ENCODE peak calls at places on chromosomes 11 and 22, in seven cellular contexts. One of them, this sample, is unnamed.

GRCh38 chr22:35517769-35518530 is 22.7 kb upstream of the RASD2 start:
- DNase-seq in cardiac fibroblast: peak; percentile 29
- DNase-seq in pancreas: no peak
- DNase-seq in GM06990: no peak
- DNase-seq in H1: no peak
- DNase-seq in A549: peak; percentile 25
- DNase-seq in kidney: no peak
- DNase-seq in this sample: no peak

GRCh38 chr22:26259510-26259909 is 90.2 kb downstream of the SEZ6L start:
- DNase-seq in cardiac fibroblast: peak; percentile 5
- DNase-seq in pancreas: no peak
- DNase-seq in GM06990: no peak
- DNase-seq in H1: peak; percentile 44
- DNase-seq in A549: peak; percentile 11
- DNase-seq in kidney: no peak
- DNase-seq in this sample: peak; percentile 6

GRCh38 chr22:40215266-40215665 is 37.5 kb downstream of the TNRC6B start:
- DNase-seq in cardiac fibroblast: peak; percentile 15
- DNase-seq in pancreas: no peak
- DNase-seq in GM06990: no peak
- DNase-seq in H1: no peak
- DNase-seq in A549: no peak
- DNase-seq in kidney: no peak
- DNase-seq in this sample: peak; percentile 18

GRCh38 chr11:62137276-62137861 is 13.6 kb downstream of the INCENP start:
- DNase-seq in cardiac fibroblast: no peak
- DNase-seq in pancreas: no peak
- DNase-seq in GM06990: no peak
- DNase-seq in H1: no peak
- DNase-seq in A549: no peak
- DNase-seq in kidney: no peak
- DNase-seq in this sample: no peak

GRCh38 chr11:8679006-8679405 is 3.5 kb downstream of the TRIM66 start:
- DNase-seq in cardiac fibroblast: no peak
- DNase-seq in pancreas: no peak
- DNase-seq in GM06990: no peak
- DNase-seq in H1: no peak
- DNase-seq in A549: no peak
- DNase-seq in kidney: no peak
- DNase-seq in this sample: no peak

GRCh38 chr11:62418136-62418535 is 697 bp upstream of the SCGB1A1 start:
- DNase-seq in cardiac fibroblast: no peak
- DNase-seq in pancreas: no peak
- DNase-seq in GM06990: no peak
- DNase-seq in H1: no peak
- DNase-seq in A549: no peak
- DNase-seq in kidney: no peak
- DNase-seq in this sample: no peak

GRCh38 chr22:24442352-24442744 is 14.9 kb downstream of the ADORA2A start:
- DNase-seq in cardiac fibroblast: no peak
- DNase-seq in pancreas: no peak
- DNase-seq in GM06990: no peak
- DNase-seq in H1: no peak
- DNase-seq in A549: no peak
- DNase-seq in kidney: peak; percentile 38
- DNase-seq in this sample: no peak

GRCh38 chr11:47863893-47864430 is 15.8 kb upstream of the NUP160 start:
- DNase-seq in cardiac fibroblast: no peak
- DNase-seq in pancreas: no peak
- DNase-seq in GM06990: no peak
- DNase-seq in H1: no peak
- DNase-seq in A549: no peak
- DNase-seq in kidney: no peak
- DNase-seq in this sample: no peak

GRCh38 chr22:50708996-50709395 is 29.0 kb upstream of the ACR start:
- DNase-seq in cardiac fibroblast: no peak
- DNase-seq in pancreas: peak; percentile 1
- DNase-seq in GM06990: no peak
- DNase-seq in H1: no peak
- DNase-seq in A549: no peak
- DNase-seq in kidney: peak; percentile 13
- DNase-seq in this sample: no peak

GRCh38 chr11:6864436-6864835 is 1.6 kb downstream of the OR10A2 start:
- DNase-seq in cardiac fibroblast: peak; percentile 2
- DNase-seq in pancreas: no peak
- DNase-seq in GM06990: no peak
- DNase-seq in H1: no peak
- DNase-seq in A549: no peak
- DNase-seq in kidney: no peak
- DNase-seq in this sample: peak; percentile 29

DNA sequence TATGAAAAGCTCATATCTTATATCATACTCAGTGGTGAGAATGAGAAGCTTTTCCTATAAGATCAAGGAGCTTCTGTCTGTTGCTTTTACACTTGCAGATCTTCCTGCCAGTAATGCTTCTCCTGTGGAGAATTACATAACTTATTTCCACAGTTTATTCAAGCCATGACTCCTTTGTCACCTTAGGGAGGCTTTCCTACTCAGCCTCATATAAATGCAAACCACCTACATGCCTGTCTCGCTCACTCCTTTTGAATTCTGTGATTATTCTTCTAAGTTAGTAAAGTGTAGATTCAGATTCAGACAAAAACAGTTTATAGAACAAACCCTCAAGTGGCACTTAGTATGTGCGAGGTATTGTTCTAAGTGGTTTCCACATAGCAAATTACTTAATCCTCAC is 716.1 kb upstream of the ANO3 start:
- DNase-seq in cardiac fibroblast: no peak
- DNase-seq in pancreas: no peak
- DNase-seq in GM06990: no peak
- DNase-seq in H1: no peak
- DNase-seq in A549: no peak
- DNase-seq in kidney: no peak
- DNase-seq in this sample: no peak
- TF ChIP-seq CTCF in cardiac fibroblast: no peak
- TF ChIP-seq CTCF in pancreas: no peak
- TF ChIP-seq CTCF in GM06990: no peak
- TF ChIP-seq CTCF in H1: no peak
- TF ChIP-seq CTCF in A549: no peak
- TF ChIP-seq CTCF in kidney: no peak
- TF ChIP-seq CTCF in this sample: no peak

DNA sequence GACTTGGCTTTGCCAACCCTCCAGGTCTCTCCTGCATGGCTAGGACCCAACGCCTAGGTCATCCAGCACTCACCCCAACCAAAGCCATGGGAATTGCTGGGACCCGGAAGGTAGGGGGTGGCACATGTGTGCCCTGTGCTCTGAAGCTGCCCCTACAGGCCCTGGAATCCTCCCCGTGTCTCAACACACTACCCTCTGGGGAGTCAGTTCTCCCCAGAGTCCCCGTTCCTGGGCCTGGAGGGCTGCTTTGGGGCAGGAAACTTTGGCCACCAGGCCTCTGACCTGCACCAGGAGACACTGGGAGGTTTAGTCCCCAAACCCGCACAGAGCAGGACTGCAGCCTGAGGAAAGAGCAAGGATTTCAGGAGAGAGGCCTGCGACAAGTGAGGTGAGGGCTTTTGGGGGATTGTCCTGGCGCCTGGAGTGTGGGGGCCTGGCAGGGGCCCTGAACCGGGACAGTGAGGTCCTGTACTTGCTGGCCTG is 495 bp upstream of the IFITM1 start:
- DNase-seq in cardiac fibroblast: peak; percentile 51
- DNase-seq in pancreas: peak; percentile 15
- DNase-seq in GM06990: peak; percentile 66
- DNase-seq in H1: no peak
- DNase-seq in A549: no peak
- DNase-seq in kidney: peak; percentile 75
- DNase-seq in this sample: peak; percentile 28
- H3K4me3 ChIP-seq in cardiac fibroblast: no peak overlapping the region
- H3K4me3 ChIP-seq in pancreas: no peak overlapping the region
- H3K4me3 ChIP-seq in GM06990: peak overlapping the region; percentile 77
- H3K4me3 ChIP-seq in H1: no peak overlapping the region
- H3K4me3 ChIP-seq in A549: no peak overlapping the region
- H3K4me3 ChIP-seq in kidney: peak overlapping the region; percentile 82
- H3K4me3 ChIP-seq in this sample: no peak overlapping the region

DNA sequence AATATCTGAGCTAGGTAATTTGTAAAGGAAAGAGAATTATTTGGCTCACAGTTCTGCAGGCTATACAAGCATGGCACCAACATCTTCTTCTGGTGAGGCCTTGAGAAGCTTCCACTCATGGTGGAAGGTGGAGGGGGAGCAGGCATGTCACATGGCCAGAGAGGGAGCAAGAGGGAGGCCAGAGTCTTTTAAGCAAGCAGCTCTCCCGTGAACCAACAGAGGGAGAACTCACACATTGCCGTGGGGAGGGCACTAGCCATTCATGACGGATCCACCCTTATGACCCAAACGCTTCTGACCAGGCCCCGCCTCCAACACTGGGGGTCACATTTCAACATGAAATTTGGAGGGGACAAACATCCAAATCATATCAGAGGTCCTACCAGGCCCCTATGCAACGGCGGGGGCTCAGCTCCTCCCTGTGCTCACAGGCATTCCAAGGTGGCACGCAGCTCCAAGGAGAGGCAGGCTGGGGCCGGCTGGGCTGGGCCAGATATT is 4.6 kb downstream of the C11orf96 start:
- DNase-seq in cardiac fibroblast: peak; percentile 58
- DNase-seq in pancreas: no peak
- DNase-seq in GM06990: no peak
- DNase-seq in H1: no peak
- DNase-seq in A549: peak; percentile 55
- DNase-seq in kidney: peak; percentile 71
- DNase-seq in this sample: no peak
- TF ChIP-seq CTCF in cardiac fibroblast: peak; percentile 63
- TF ChIP-seq CTCF in pancreas: no peak
- TF ChIP-seq CTCF in GM06990: peak; percentile 17
- TF ChIP-seq CTCF in H1: peak; percentile 66
- TF ChIP-seq CTCF in A549: no peak
- TF ChIP-seq CTCF in kidney: no peak
- TF ChIP-seq CTCF in this sample: peak; percentile 44

GRCh38 chr11:120510406-120511115 is 987 bp upstream of the GRIK4 start:
- DNase-seq in cardiac fibroblast: no peak
- DNase-seq in pancreas: no peak
- DNase-seq in GM06990: no peak
- DNase-seq in H1: no peak
- DNase-seq in A549: no peak
- DNase-seq in kidney: no peak
- DNase-seq in this sample: no peak
- H3K4me3 ChIP-seq in cardiac fibroblast: no peak overlapping the region
- H3K4me3 ChIP-seq in pancreas: no peak overlapping the region
- H3K4me3 ChIP-seq in GM06990: no peak overlapping the region
- H3K4me3 ChIP-seq in H1: no peak overlapping the region
- H3K4me3 ChIP-seq in A549: no peak overlapping the region
- H3K4me3 ChIP-seq in kidney: no peak overlapping the region
- H3K4me3 ChIP-seq in this sample: no peak overlapping the region

DNA sequence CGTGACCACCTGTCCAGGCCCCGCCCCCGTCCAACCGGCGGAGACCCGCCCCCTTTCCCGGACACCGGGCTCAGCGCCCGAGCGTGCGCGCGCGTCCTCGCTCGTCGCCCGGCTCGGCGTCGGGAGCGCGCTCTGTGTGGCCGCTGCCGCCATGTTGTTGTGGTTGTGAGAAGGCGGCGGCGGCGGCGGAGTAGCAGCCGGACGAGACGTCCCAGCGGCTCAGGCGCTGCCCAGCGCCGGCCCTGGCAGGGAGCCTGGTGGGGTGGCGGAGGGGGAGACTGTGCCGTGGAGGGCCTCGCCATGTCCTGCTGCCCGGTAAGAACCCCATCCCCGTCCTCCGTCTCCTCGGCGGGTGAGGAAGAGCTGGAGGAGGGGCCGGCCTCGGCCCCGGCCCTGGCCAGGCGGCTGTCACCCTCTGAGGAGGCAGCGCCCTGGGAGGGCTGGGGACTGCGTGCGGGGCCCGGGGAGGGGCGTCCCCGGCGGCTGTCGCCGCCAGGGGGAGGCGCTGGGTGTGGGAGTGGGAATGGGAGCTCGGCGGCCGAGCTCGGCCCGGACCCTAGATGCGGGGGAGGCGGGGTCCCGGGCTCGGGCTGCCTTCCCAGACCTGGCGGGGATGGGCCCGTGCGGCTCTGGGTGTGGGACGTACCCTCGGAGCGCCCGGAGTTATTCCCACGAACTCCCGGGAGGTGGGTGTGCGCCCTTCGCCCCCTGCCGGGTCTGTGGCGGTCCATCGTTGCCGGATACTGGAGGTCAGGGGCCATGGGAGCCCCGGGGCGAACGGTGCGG is at the start of gene MTMR3:
- DNase-seq in cardiac fibroblast: peak; percentile 92
- DNase-seq in pancreas: peak; percentile 97
- DNase-seq in GM06990: peak; percentile 90
- DNase-seq in H1: peak; percentile 64
- DNase-seq in A549: peak; percentile 89
- DNase-seq in kidney: peak; percentile 98
- DNase-seq in this sample: peak; percentile 89
- TF ChIP-seq CTCF in cardiac fibroblast: peak; percentile 6
- TF ChIP-seq CTCF in pancreas: no peak
- TF ChIP-seq CTCF in GM06990: peak; percentile 5
- TF ChIP-seq CTCF in H1: no peak
- TF ChIP-seq CTCF in A549: no peak
- TF ChIP-seq CTCF in kidney: peak; percentile 8
- TF ChIP-seq CTCF in this sample: peak; percentile 39

GRCh38 chr22:38249301-38249700 is 23.5 kb downstream of the TMEM184B start:
- DNase-seq in cardiac fibroblast: no peak
- DNase-seq in pancreas: no peak
- DNase-seq in GM06990: no peak
- DNase-seq in H1: no peak
- DNase-seq in A549: no peak
- DNase-seq in kidney: no peak
- DNase-seq in this sample: no peak

GRCh38 chr22:38248280-38248679 is 24.5 kb downstream of the TMEM184B start:
- DNase-seq in cardiac fibroblast: no peak
- DNase-seq in pancreas: no peak
- DNase-seq in GM06990: no peak
- DNase-seq in H1: no peak
- DNase-seq in A549: no peak
- DNase-seq in kidney: no peak
- DNase-seq in this sample: no peak

GRCh38 chr22:38249803-38250641 is 22.8 kb downstream of the TMEM184B start:
- DNase-seq in cardiac fibroblast: no peak
- DNase-seq in pancreas: no peak
- DNase-seq in GM06990: no peak
- DNase-seq in H1: no peak
- DNase-seq in A549: no peak
- DNase-seq in kidney: no peak
- DNase-seq in this sample: no peak

GRCh38 chr22:38250642-38251354 is 22.0 kb downstream of the TMEM184B start:
- DNase-seq in cardiac fibroblast: no peak
- DNase-seq in pancreas: no peak
- DNase-seq in GM06990: no peak
- DNase-seq in H1: no peak
- DNase-seq in A549: no peak
- DNase-seq in kidney: no peak
- DNase-seq in this sample: no peak

GRCh38 chr22:38251355-38251720 is 21.5 kb downstream of the TMEM184B start:
- DNase-seq in cardiac fibroblast: no peak
- DNase-seq in pancreas: no peak
- DNase-seq in GM06990: no peak
- DNase-seq in H1: no peak
- DNase-seq in A549: no peak
- DNase-seq in kidney: no peak
- DNase-seq in this sample: no peak
- H3K4me3 ChIP-seq in cardiac fibroblast: no peak overlapping the region
- H3K4me3 ChIP-seq in pancreas: no peak overlapping the region
- H3K4me3 ChIP-seq in GM06990: no peak overlapping the region
- H3K4me3 ChIP-seq in H1: no peak overlapping the region
- H3K4me3 ChIP-seq in A549: no peak overlapping the region
- H3K4me3 ChIP-seq in kidney: no peak overlapping the region
- H3K4me3 ChIP-seq in this sample: no peak overlapping the region

GRCh38 chr11:129230006-129230405 is 37.9 kb upstream of the ARHGAP32 start:
- DNase-seq in cardiac fibroblast: peak; percentile 41
- DNase-seq in pancreas: no peak
- DNase-seq in GM06990: no peak
- DNase-seq in H1: no peak
- DNase-seq in A549: no peak
- DNase-seq in kidney: no peak
- DNase-seq in this sample: no peak
- TF ChIP-seq CTCF in cardiac fibroblast: no peak
- TF ChIP-seq CTCF in pancreas: no peak
- TF ChIP-seq CTCF in GM06990: no peak
- TF ChIP-seq CTCF in H1: no peak
- TF ChIP-seq CTCF in A549: peak; percentile 34
- TF ChIP-seq CTCF in kidney: peak; percentile 21
- TF ChIP-seq CTCF in this sample: no peak